ENCODE peak calls at places on chromosomes 16 and 17, in nine cellular contexts. One of them, this sample, is unnamed.

GRCh38 chr17:62687997-62688396 is 60.5 kb downstream of the MRC2 start:
- DNase-seq in foreskin fibroblast: no peak
- DNase-seq in activated T-cell treated with anti-CD3 and anti-CD28 coated beads for 1 hour: no peak
- DNase-seq in NCI-H1092 treated with DMSO at 0.1 percent for 48 hours: peak; percentile 57
- DNase-seq in NCI-H748 treated with DMSO at 0.1 percent for 48 hours: no peak
- DNase-seq in B cell: peak; percentile 26
- DNase-seq in bronchial epithelial cell: no peak
- DNase-seq in NCI-H1105 treated with DMSO at 0.1 percent for 48 hours: no peak
- DNase-seq in pancreas: no peak
- DNase-seq in this sample: no peak

GRCh38 chr17:43832976-43833829 is at the start of gene MPP3:
- DNase-seq in foreskin fibroblast: peak; percentile 92
- DNase-seq in activated T-cell treated with anti-CD3 and anti-CD28 coated beads for 1 hour: peak; percentile 34
- DNase-seq in NCI-H1092 treated with DMSO at 0.1 percent for 48 hours: peak; percentile 51
- DNase-seq in NCI-H748 treated with DMSO at 0.1 percent for 48 hours: no peak
- DNase-seq in B cell: no peak
- DNase-seq in bronchial epithelial cell: peak; percentile 45
- DNase-seq in NCI-H1105 treated with DMSO at 0.1 percent for 48 hours: peak; percentile 49
- DNase-seq in pancreas: peak; percentile 63
- DNase-seq in this sample: no peak

GRCh38 chr17:74080936-74081335 is 122.5 kb upstream of the RPL38 start:
- DNase-seq in foreskin fibroblast: no peak
- DNase-seq in activated T-cell treated with anti-CD3 and anti-CD28 coated beads for 1 hour: no peak
- DNase-seq in NCI-H1092 treated with DMSO at 0.1 percent for 48 hours: no peak
- DNase-seq in NCI-H748 treated with DMSO at 0.1 percent for 48 hours: no peak
- DNase-seq in B cell: no peak
- DNase-seq in bronchial epithelial cell: no peak
- DNase-seq in NCI-H1105 treated with DMSO at 0.1 percent for 48 hours: no peak
- DNase-seq in pancreas: no peak
- DNase-seq in this sample: no peak

GRCh38 chr17:78392295-78392694 is 13.8 kb downstream of the PGS1 start:
- DNase-seq in foreskin fibroblast: no peak
- DNase-seq in activated T-cell treated with anti-CD3 and anti-CD28 coated beads for 1 hour: no peak
- DNase-seq in NCI-H1092 treated with DMSO at 0.1 percent for 48 hours: no peak
- DNase-seq in NCI-H748 treated with DMSO at 0.1 percent for 48 hours: no peak
- DNase-seq in B cell: no peak
- DNase-seq in bronchial epithelial cell: no peak
- DNase-seq in NCI-H1105 treated with DMSO at 0.1 percent for 48 hours: no peak
- DNase-seq in pancreas: no peak
- DNase-seq in this sample: no peak

GRCh38 chr17:68399638-68400403 is 57.5 kb downstream of the WIPI1 start:
- DNase-seq in foreskin fibroblast: peak; percentile 76
- DNase-seq in activated T-cell treated with anti-CD3 and anti-CD28 coated beads for 1 hour: no peak
- DNase-seq in NCI-H1092 treated with DMSO at 0.1 percent for 48 hours: no peak
- DNase-seq in NCI-H748 treated with DMSO at 0.1 percent for 48 hours: no peak
- DNase-seq in B cell: no peak
- DNase-seq in bronchial epithelial cell: no peak
- DNase-seq in NCI-H1105 treated with DMSO at 0.1 percent for 48 hours: no peak
- DNase-seq in pancreas: no peak
- DNase-seq in this sample: no peak

GRCh38 chr16:2482181-2483107 is 7.5 kb downstream of the TBC1D24 start:
- DNase-seq in foreskin fibroblast: peak; percentile 88
- DNase-seq in activated T-cell treated with anti-CD3 and anti-CD28 coated beads for 1 hour: no peak
- DNase-seq in NCI-H1092 treated with DMSO at 0.1 percent for 48 hours: peak; percentile 90
- DNase-seq in NCI-H748 treated with DMSO at 0.1 percent for 48 hours: no peak
- DNase-seq in B cell: no peak
- DNase-seq in bronchial epithelial cell: no peak
- DNase-seq in NCI-H1105 treated with DMSO at 0.1 percent for 48 hours: no peak
- DNase-seq in pancreas: peak; percentile 67
- DNase-seq in this sample: no peak

GRCh38 chr16:67723151-67723915 is 4.2 kb upstream of the GFOD2 start:
- DNase-seq in foreskin fibroblast: peak; percentile 91
- DNase-seq in activated T-cell treated with anti-CD3 and anti-CD28 coated beads for 1 hour: no peak
- DNase-seq in NCI-H1092 treated with DMSO at 0.1 percent for 48 hours: no peak
- DNase-seq in NCI-H748 treated with DMSO at 0.1 percent for 48 hours: no peak
- DNase-seq in B cell: no peak
- DNase-seq in bronchial epithelial cell: peak; percentile 83
- DNase-seq in NCI-H1105 treated with DMSO at 0.1 percent for 48 hours: no peak
- DNase-seq in pancreas: no peak
- DNase-seq in this sample: no peak

GRCh38 chr17:47955497-47956461 is 1.9 kb downstream of the PRR15L start:
- DNase-seq in foreskin fibroblast: no peak
- DNase-seq in activated T-cell treated with anti-CD3 and anti-CD28 coated beads for 1 hour: no peak
- DNase-seq in NCI-H1092 treated with DMSO at 0.1 percent for 48 hours: no peak
- DNase-seq in NCI-H748 treated with DMSO at 0.1 percent for 48 hours: no peak
- DNase-seq in B cell: no peak
- DNase-seq in bronchial epithelial cell: no peak
- DNase-seq in NCI-H1105 treated with DMSO at 0.1 percent for 48 hours: peak; percentile 13
- DNase-seq in pancreas: peak; percentile 91
- DNase-seq in this sample: no peak

GRCh38 chr16:90028985-90029384 is 9.7 kb upstream of the DBNDD1 start:
- DNase-seq in foreskin fibroblast: no peak
- DNase-seq in activated T-cell treated with anti-CD3 and anti-CD28 coated beads for 1 hour: no peak
- DNase-seq in NCI-H1092 treated with DMSO at 0.1 percent for 48 hours: no peak
- DNase-seq in NCI-H748 treated with DMSO at 0.1 percent for 48 hours: no peak
- DNase-seq in B cell: no peak
- DNase-seq in bronchial epithelial cell: no peak
- DNase-seq in NCI-H1105 treated with DMSO at 0.1 percent for 48 hours: no peak
- DNase-seq in pancreas: no peak
- DNase-seq in this sample: no peak

GRCh38 chr16:48810436-48810802 is 200.4 kb upstream of the N4BP1 start:
- DNase-seq in foreskin fibroblast: no peak
- DNase-seq in activated T-cell treated with anti-CD3 and anti-CD28 coated beads for 1 hour: no peak
- DNase-seq in NCI-H1092 treated with DMSO at 0.1 percent for 48 hours: no peak
- DNase-seq in NCI-H748 treated with DMSO at 0.1 percent for 48 hours: no peak
- DNase-seq in B cell: no peak
- DNase-seq in bronchial epithelial cell: no peak
- DNase-seq in NCI-H1105 treated with DMSO at 0.1 percent for 48 hours: no peak
- DNase-seq in pancreas: no peak
- DNase-seq in this sample: no peak

GRCh38 chr16:55232822-55233221 is 91.2 kb upstream of the IRX6 start:
- DNase-seq in foreskin fibroblast: no peak
- DNase-seq in activated T-cell treated with anti-CD3 and anti-CD28 coated beads for 1 hour: no peak
- DNase-seq in NCI-H1092 treated with DMSO at 0.1 percent for 48 hours: no peak
- DNase-seq in NCI-H748 treated with DMSO at 0.1 percent for 48 hours: no peak
- DNase-seq in B cell: no peak
- DNase-seq in bronchial epithelial cell: no peak
- DNase-seq in NCI-H1105 treated with DMSO at 0.1 percent for 48 hours: no peak
- DNase-seq in pancreas: no peak
- DNase-seq in this sample: no peak

GRCh38 chr16:71727545-71728324 is 3.2 kb upstream of the PHLPP2 start:
- DNase-seq in foreskin fibroblast: peak; percentile 20
- DNase-seq in activated T-cell treated with anti-CD3 and anti-CD28 coated beads for 1 hour: no peak
- DNase-seq in NCI-H1092 treated with DMSO at 0.1 percent for 48 hours: no peak
- DNase-seq in NCI-H748 treated with DMSO at 0.1 percent for 48 hours: no peak
- DNase-seq in B cell: peak; percentile 42
- DNase-seq in bronchial epithelial cell: no peak
- DNase-seq in NCI-H1105 treated with DMSO at 0.1 percent for 48 hours: no peak
- DNase-seq in pancreas: no peak
- DNase-seq in this sample: no peak

GRCh38 chr17:39823407-39824054 is 40.6 kb downstream of the IKZF3 start:
- DNase-seq in foreskin fibroblast: no peak
- DNase-seq in activated T-cell treated with anti-CD3 and anti-CD28 coated beads for 1 hour: no peak
- DNase-seq in NCI-H1092 treated with DMSO at 0.1 percent for 48 hours: no peak
- DNase-seq in NCI-H748 treated with DMSO at 0.1 percent for 48 hours: no peak
- DNase-seq in B cell: no peak
- DNase-seq in bronchial epithelial cell: no peak
- DNase-seq in NCI-H1105 treated with DMSO at 0.1 percent for 48 hours: no peak
- DNase-seq in pancreas: no peak
- DNase-seq in this sample: no peak

GRCh38 chr16:75415169-75415908 is 18.0 kb downstream of the CFDP1 start:
- DNase-seq in foreskin fibroblast: no peak
- DNase-seq in activated T-cell treated with anti-CD3 and anti-CD28 coated beads for 1 hour: no peak
- DNase-seq in NCI-H1092 treated with DMSO at 0.1 percent for 48 hours: no peak
- DNase-seq in NCI-H748 treated with DMSO at 0.1 percent for 48 hours: no peak
- DNase-seq in B cell: no peak
- DNase-seq in bronchial epithelial cell: peak; percentile 74
- DNase-seq in NCI-H1105 treated with DMSO at 0.1 percent for 48 hours: no peak
- DNase-seq in pancreas: no peak
- DNase-seq in this sample: no peak

GRCh38 chr16:15757630-15758251 is 99.1 kb downstream of the MYH11 start:
- DNase-seq in foreskin fibroblast: no peak
- DNase-seq in activated T-cell treated with anti-CD3 and anti-CD28 coated beads for 1 hour: no peak
- DNase-seq in NCI-H1092 treated with DMSO at 0.1 percent for 48 hours: no peak
- DNase-seq in NCI-H748 treated with DMSO at 0.1 percent for 48 hours: no peak
- DNase-seq in B cell: no peak
- DNase-seq in bronchial epithelial cell: no peak
- DNase-seq in NCI-H1105 treated with DMSO at 0.1 percent for 48 hours: no peak
- DNase-seq in pancreas: no peak
- DNase-seq in this sample: no peak

GRCh38 chr17:41178843-41179616 is 1.0 kb upstream of the KRTAP4-2 start:
- DNase-seq in foreskin fibroblast: peak; percentile 73
- DNase-seq in activated T-cell treated with anti-CD3 and anti-CD28 coated beads for 1 hour: no peak
- DNase-seq in NCI-H1092 treated with DMSO at 0.1 percent for 48 hours: no peak
- DNase-seq in NCI-H748 treated with DMSO at 0.1 percent for 48 hours: no peak
- DNase-seq in B cell: no peak
- DNase-seq in bronchial epithelial cell: peak; percentile 21
- DNase-seq in NCI-H1105 treated with DMSO at 0.1 percent for 48 hours: no peak
- DNase-seq in pancreas: no peak
- DNase-seq in this sample: no peak

GRCh38 chr16:23146877-23147601 is 2.2 kb downstream of the USP31 start:
- DNase-seq in foreskin fibroblast: no peak
- DNase-seq in activated T-cell treated with anti-CD3 and anti-CD28 coated beads for 1 hour: no peak
- DNase-seq in NCI-H1092 treated with DMSO at 0.1 percent for 48 hours: no peak
- DNase-seq in NCI-H748 treated with DMSO at 0.1 percent for 48 hours: no peak
- DNase-seq in B cell: no peak
- DNase-seq in bronchial epithelial cell: peak; percentile 33
- DNase-seq in NCI-H1105 treated with DMSO at 0.1 percent for 48 hours: no peak
- DNase-seq in pancreas: no peak
- DNase-seq in this sample: no peak

GRCh38 chr17:34556951-34557350 is 22.4 kb upstream of the TMEM132E start:
- DNase-seq in foreskin fibroblast: no peak
- DNase-seq in activated T-cell treated with anti-CD3 and anti-CD28 coated beads for 1 hour: no peak
- DNase-seq in NCI-H1092 treated with DMSO at 0.1 percent for 48 hours: no peak
- DNase-seq in NCI-H748 treated with DMSO at 0.1 percent for 48 hours: no peak
- DNase-seq in B cell: no peak
- DNase-seq in bronchial epithelial cell: no peak
- DNase-seq in NCI-H1105 treated with DMSO at 0.1 percent for 48 hours: no peak
- DNase-seq in pancreas: no peak
- DNase-seq in this sample: no peak

GRCh38 chr17:31444026-31444425 is 52.6 kb downstream of the RAB11FIP4 start:
- DNase-seq in foreskin fibroblast: peak; percentile 35
- DNase-seq in activated T-cell treated with anti-CD3 and anti-CD28 coated beads for 1 hour: no peak
- DNase-seq in NCI-H1092 treated with DMSO at 0.1 percent for 48 hours: no peak
- DNase-seq in NCI-H748 treated with DMSO at 0.1 percent for 48 hours: no peak
- DNase-seq in B cell: no peak
- DNase-seq in bronchial epithelial cell: no peak
- DNase-seq in NCI-H1105 treated with DMSO at 0.1 percent for 48 hours: no peak
- DNase-seq in pancreas: no peak
- DNase-seq in this sample: no peak

GRCh38 chr17:33438136-33438535 is 145.0 kb upstream of the ASIC2 start:
- DNase-seq in foreskin fibroblast: no peak
- DNase-seq in activated T-cell treated with anti-CD3 and anti-CD28 coated beads for 1 hour: no peak
- DNase-seq in NCI-H1092 treated with DMSO at 0.1 percent for 48 hours: no peak
- DNase-seq in NCI-H748 treated with DMSO at 0.1 percent for 48 hours: no peak
- DNase-seq in B cell: no peak
- DNase-seq in bronchial epithelial cell: peak; percentile 52
- DNase-seq in NCI-H1105 treated with DMSO at 0.1 percent for 48 hours: no peak
- DNase-seq in pancreas: no peak
- DNase-seq in this sample: no peak

GRCh38 chr16:15708997-15709396 is 59.0 kb downstream of the NDE1 start:
- DNase-seq in foreskin fibroblast: no peak
- DNase-seq in activated T-cell treated with anti-CD3 and anti-CD28 coated beads for 1 hour: no peak
- DNase-seq in NCI-H1092 treated with DMSO at 0.1 percent for 48 hours: no peak
- DNase-seq in NCI-H748 treated with DMSO at 0.1 percent for 48 hours: no peak
- DNase-seq in B cell: no peak
- DNase-seq in bronchial epithelial cell: no peak
- DNase-seq in NCI-H1105 treated with DMSO at 0.1 percent for 48 hours: no peak
- DNase-seq in pancreas: no peak
- DNase-seq in this sample: no peak

GRCh38 chr16:65672960-65673359 is 551.1 kb upstream of the CDH11 start:
- DNase-seq in foreskin fibroblast: peak; percentile 46
- DNase-seq in activated T-cell treated with anti-CD3 and anti-CD28 coated beads for 1 hour: no peak
- DNase-seq in NCI-H1092 treated with DMSO at 0.1 percent for 48 hours: no peak
- DNase-seq in NCI-H748 treated with DMSO at 0.1 percent for 48 hours: no peak
- DNase-seq in B cell: no peak
- DNase-seq in bronchial epithelial cell: peak; percentile 72
- DNase-seq in NCI-H1105 treated with DMSO at 0.1 percent for 48 hours: no peak
- DNase-seq in pancreas: no peak
- DNase-seq in this sample: no peak

GRCh38 chr17:68296217-68297140 is 5.2 kb downstream of the ARSG start:
- DNase-seq in foreskin fibroblast: no peak
- DNase-seq in activated T-cell treated with anti-CD3 and anti-CD28 coated beads for 1 hour: peak; percentile 32
- DNase-seq in NCI-H1092 treated with DMSO at 0.1 percent for 48 hours: no peak
- DNase-seq in NCI-H748 treated with DMSO at 0.1 percent for 48 hours: no peak
- DNase-seq in B cell: no peak
- DNase-seq in bronchial epithelial cell: no peak
- DNase-seq in NCI-H1105 treated with DMSO at 0.1 percent for 48 hours: no peak
- DNase-seq in pancreas: no peak
- DNase-seq in this sample: no peak

GRCh38 chr17:58575511-58575910 is 61.1 kb upstream of the MTMR4 start:
- DNase-seq in foreskin fibroblast: peak; percentile 69
- DNase-seq in activated T-cell treated with anti-CD3 and anti-CD28 coated beads for 1 hour: no peak
- DNase-seq in NCI-H1092 treated with DMSO at 0.1 percent for 48 hours: no peak
- DNase-seq in NCI-H748 treated with DMSO at 0.1 percent for 48 hours: no peak
- DNase-seq in B cell: no peak
- DNase-seq in bronchial epithelial cell: peak; percentile 93
- DNase-seq in NCI-H1105 treated with DMSO at 0.1 percent for 48 hours: no peak
- DNase-seq in pancreas: no peak
- DNase-seq in this sample: no peak

GRCh38 chr17:58331815-58332719 is 3.5 kb upstream of the TSPOAP1 start:
- DNase-seq in foreskin fibroblast: no peak
- DNase-seq in activated T-cell treated with anti-CD3 and anti-CD28 coated beads for 1 hour: peak; percentile 93
- DNase-seq in NCI-H1092 treated with DMSO at 0.1 percent for 48 hours: no peak
- DNase-seq in NCI-H748 treated with DMSO at 0.1 percent for 48 hours: no peak
- DNase-seq in B cell: peak; percentile 96
- DNase-seq in bronchial epithelial cell: no peak
- DNase-seq in NCI-H1105 treated with DMSO at 0.1 percent for 48 hours: no peak
- DNase-seq in pancreas: no peak
- DNase-seq in this sample: peak; percentile 72

GRCh38 chr16:27445502-27446175 is 43.7 kb downstream of the IL21R start:
- DNase-seq in foreskin fibroblast: no peak
- DNase-seq in activated T-cell treated with anti-CD3 and anti-CD28 coated beads for 1 hour: no peak
- DNase-seq in NCI-H1092 treated with DMSO at 0.1 percent for 48 hours: no peak
- DNase-seq in NCI-H748 treated with DMSO at 0.1 percent for 48 hours: no peak
- DNase-seq in B cell: no peak
- DNase-seq in bronchial epithelial cell: no peak
- DNase-seq in NCI-H1105 treated with DMSO at 0.1 percent for 48 hours: no peak
- DNase-seq in pancreas: no peak
- DNase-seq in this sample: no peak

GRCh38 chr16:23131036-23131435 is 18.2 kb downstream of the USP31 start:
- DNase-seq in foreskin fibroblast: no peak
- DNase-seq in activated T-cell treated with anti-CD3 and anti-CD28 coated beads for 1 hour: no peak
- DNase-seq in NCI-H1092 treated with DMSO at 0.1 percent for 48 hours: no peak
- DNase-seq in NCI-H748 treated with DMSO at 0.1 percent for 48 hours: no peak
- DNase-seq in B cell: no peak
- DNase-seq in bronchial epithelial cell: no peak
- DNase-seq in NCI-H1105 treated with DMSO at 0.1 percent for 48 hours: no peak
- DNase-seq in pancreas: no peak
- DNase-seq in this sample: no peak

GRCh38 chr17:60888812-60889709 is 211.4 kb downstream of the BCAS3 start:
- DNase-seq in foreskin fibroblast: peak; percentile 33
- DNase-seq in activated T-cell treated with anti-CD3 and anti-CD28 coated beads for 1 hour: no peak
- DNase-seq in NCI-H1092 treated with DMSO at 0.1 percent for 48 hours: no peak
- DNase-seq in NCI-H748 treated with DMSO at 0.1 percent for 48 hours: no peak
- DNase-seq in B cell: no peak
- DNase-seq in bronchial epithelial cell: no peak
- DNase-seq in NCI-H1105 treated with DMSO at 0.1 percent for 48 hours: peak; percentile 36
- DNase-seq in pancreas: no peak
- DNase-seq in this sample: no peak

GRCh38 chr16:71629617-71630016 is 3.6 kb downstream of the MARVELD3 start:
- DNase-seq in foreskin fibroblast: no peak
- DNase-seq in activated T-cell treated with anti-CD3 and anti-CD28 coated beads for 1 hour: no peak
- DNase-seq in NCI-H1092 treated with DMSO at 0.1 percent for 48 hours: peak; percentile 4
- DNase-seq in NCI-H748 treated with DMSO at 0.1 percent for 48 hours: no peak
- DNase-seq in B cell: no peak
- DNase-seq in bronchial epithelial cell: no peak
- DNase-seq in NCI-H1105 treated with DMSO at 0.1 percent for 48 hours: no peak
- DNase-seq in pancreas: peak; percentile 71
- DNase-seq in this sample: no peak

This sample was measured in GM12892.